ENCODE peak calls at places on chromosomes 6 and 20, in five cellular contexts. One of them, this sample, is unnamed.

GRCh38 chr20:363319-364078 is 16.6 kb downstream of the NRSN2 start:
- DNase-seq in GM12892: no peak
- DNase-seq in GM12891: no peak
- DNase-seq in lower leg skin: no peak
- DNase-seq in prostate gland: no peak
- DNase-seq in this sample: no peak

GRCh38 chr6:148109732-148110131 is 232.9 kb upstream of the SASH1 start:
- DNase-seq in GM12892: no peak
- DNase-seq in GM12891: no peak
- DNase-seq in lower leg skin: no peak
- DNase-seq in prostate gland: no peak
- DNase-seq in this sample: no peak

GRCh38 chr20:3350412-3350811 is 57.1 kb downstream of the DNAAF9 start:
- DNase-seq in GM12892: no peak
- DNase-seq in GM12891: no peak
- DNase-seq in lower leg skin: no peak
- DNase-seq in prostate gland: no peak
- DNase-seq in this sample: no peak

GRCh38 chr20:24811020-24811419 is 138.0 kb upstream of the CST7 start:
- DNase-seq in GM12892: no peak
- DNase-seq in GM12891: no peak
- DNase-seq in lower leg skin: no peak
- DNase-seq in prostate gland: no peak
- DNase-seq in this sample: no peak

GRCh38 chr6:139860193-139860592 is 485.7 kb upstream of the CITED2 start:
- DNase-seq in GM12892: no peak
- DNase-seq in GM12891: no peak
- DNase-seq in lower leg skin: no peak
- DNase-seq in prostate gland: no peak
- DNase-seq in this sample: no peak

GRCh38 chr6:116561377-116562018 is 7.9 kb downstream of the CALHM4 start:
- DNase-seq in GM12892: no peak
- DNase-seq in GM12891: no peak
- DNase-seq in lower leg skin: peak; percentile 94
- DNase-seq in prostate gland: peak; percentile 70
- DNase-seq in this sample: no peak

GRCh38 chr6:132952998-132953397 is 138.6 kb downstream of the RPS12 start:
- DNase-seq in GM12892: no peak
- DNase-seq in GM12891: no peak
- DNase-seq in lower leg skin: no peak
- DNase-seq in prostate gland: no peak
- DNase-seq in this sample: no peak

GRCh38 chr6:75296811-75297779 is 12.5 kb upstream of the TMEM30A start:
- DNase-seq in GM12892: no peak
- DNase-seq in GM12891: no peak
- DNase-seq in lower leg skin: no peak
- DNase-seq in prostate gland: no peak
- DNase-seq in this sample: no peak

GRCh38 chr20:7855545-7855944 is 84.7 kb downstream of the HAO1 start:
- DNase-seq in GM12892: no peak
- DNase-seq in GM12891: no peak
- DNase-seq in lower leg skin: no peak
- DNase-seq in prostate gland: no peak
- DNase-seq in this sample: no peak

GRCh38 chr20:51412991-51413471 is 129.5 kb downstream of the NFATC2 start:
- DNase-seq in GM12892: no peak
- DNase-seq in GM12891: no peak
- DNase-seq in lower leg skin: no peak
- DNase-seq in prostate gland: no peak
- DNase-seq in this sample: no peak

GRCh38 chr6:90406142-90406794 is 109.6 kb upstream of the BACH2 start:
- DNase-seq in GM12892: no peak
- DNase-seq in GM12891: no peak
- DNase-seq in lower leg skin: no peak
- DNase-seq in prostate gland: no peak
- DNase-seq in this sample: peak; percentile 14

GRCh38 chr20:37387519-37388269 is 41.8 kb downstream of the SRC start:
- DNase-seq in GM12892: no peak
- DNase-seq in GM12891: no peak
- DNase-seq in lower leg skin: no peak
- DNase-seq in prostate gland: no peak
- DNase-seq in this sample: no peak

GRCh38 chr6:139117734-139118133 is 17.1 kb upstream of the HECA start:
- DNase-seq in GM12892: no peak
- DNase-seq in GM12891: no peak
- DNase-seq in lower leg skin: no peak
- DNase-seq in prostate gland: no peak
- DNase-seq in this sample: no peak

GRCh38 chr6:3798211-3798909 is 46.8 kb upstream of the PXDC1 start:
- DNase-seq in GM12892: no peak
- DNase-seq in GM12891: no peak
- DNase-seq in lower leg skin: no peak
- DNase-seq in prostate gland: no peak
- DNase-seq in this sample: no peak

GRCh38 chr6:136784910-136785746 is 7.1 kb downstream of the MAP3K5 start:
- DNase-seq in GM12892: no peak
- DNase-seq in GM12891: no peak
- DNase-seq in lower leg skin: no peak
- DNase-seq in prostate gland: no peak
- DNase-seq in this sample: no peak

GRCh38 chr6:136085370-136086115 is 164.6 kb downstream of the MTFR2 start:
- DNase-seq in GM12892: no peak
- DNase-seq in GM12891: no peak
- DNase-seq in lower leg skin: no peak
- DNase-seq in prostate gland: no peak
- DNase-seq in this sample: no peak

GRCh38 chr6:364609-365540 is 26.7 kb upstream of the IRF4 start:
- DNase-seq in GM12892: no peak
- DNase-seq in GM12891: no peak
- DNase-seq in lower leg skin: no peak
- DNase-seq in prostate gland: no peak
- DNase-seq in this sample: no peak

GRCh38 chr6:145028144-145028818 is 707.0 kb downstream of the EPM2A start:
- DNase-seq in GM12892: no peak
- DNase-seq in GM12891: no peak
- DNase-seq in lower leg skin: no peak
- DNase-seq in prostate gland: peak; percentile 33
- DNase-seq in this sample: no peak

GRCh38 chr6:160069050-160069454 is 52.6 kb upstream of the SLC22A1 start:
- DNase-seq in GM12892: peak; percentile 36
- DNase-seq in GM12891: peak; percentile 57
- DNase-seq in lower leg skin: no peak
- DNase-seq in prostate gland: no peak
- DNase-seq in this sample: no peak

GRCh38 chr6:52233975-52234823 is 10.1 kb downstream of the IL17F start:
- DNase-seq in GM12892: no peak
- DNase-seq in GM12891: no peak
- DNase-seq in lower leg skin: no peak
- DNase-seq in prostate gland: peak; percentile 6
- DNase-seq in this sample: peak; percentile 66

GRCh38 chr6:20833881-20834515 is 299.7 kb downstream of the CDKAL1 start:
- DNase-seq in GM12892: no peak
- DNase-seq in GM12891: no peak
- DNase-seq in lower leg skin: no peak
- DNase-seq in prostate gland: no peak
- DNase-seq in this sample: no peak

GRCh38 chr20:56422824-56423189 is 10.7 kb downstream of the CASS4 start:
- DNase-seq in GM12892: no peak
- DNase-seq in GM12891: no peak
- DNase-seq in lower leg skin: peak; percentile 10
- DNase-seq in prostate gland: no peak
- DNase-seq in this sample: no peak

GRCh38 chr6:29723666-29724588 is 693 bp downstream of the HLA-F start:
- DNase-seq in GM12892: peak; percentile 76
- DNase-seq in GM12891: peak; percentile 61
- DNase-seq in lower leg skin: peak; percentile 92
- DNase-seq in prostate gland: peak; percentile 32
- DNase-seq in this sample: no peak

GRCh38 chr6:66396549-66396948 is 689.5 kb upstream of the EYS start:
- DNase-seq in GM12892: no peak
- DNase-seq in GM12891: no peak
- DNase-seq in lower leg skin: no peak
- DNase-seq in prostate gland: no peak
- DNase-seq in this sample: no peak

GRCh38 chr6:84515082-84515481 is 249.3 kb downstream of the TBX18 start:
- DNase-seq in GM12892: no peak
- DNase-seq in GM12891: no peak
- DNase-seq in lower leg skin: no peak
- DNase-seq in prostate gland: no peak
- DNase-seq in this sample: no peak

GRCh38 chr20:32485126-32485769 is 99.9 kb downstream of the NOL4L start:
- DNase-seq in GM12892: no peak
- DNase-seq in GM12891: peak; percentile 39
- DNase-seq in lower leg skin: peak; percentile 94
- DNase-seq in prostate gland: peak; percentile 64
- DNase-seq in this sample: peak; percentile 55

GRCh38 chr20:32482251-32483220 is 102.6 kb downstream of the NOL4L start:
- DNase-seq in GM12892: peak; percentile 46
- DNase-seq in GM12891: peak; percentile 41
- DNase-seq in lower leg skin: no peak
- DNase-seq in prostate gland: no peak
- DNase-seq in this sample: no peak

GRCh38 chr20:32484221-32485125 is 100.7 kb downstream of the NOL4L start:
- DNase-seq in GM12892: peak; percentile 32
- DNase-seq in GM12891: peak; percentile 28
- DNase-seq in lower leg skin: no peak
- DNase-seq in prostate gland: peak; percentile 36
- DNase-seq in this sample: no peak

GRCh38 chr20:32481311-32482103 is 103.6 kb downstream of the NOL4L start:
- DNase-seq in GM12892: no peak
- DNase-seq in GM12891: no peak
- DNase-seq in lower leg skin: no peak
- DNase-seq in prostate gland: no peak
- DNase-seq in this sample: no peak

GRCh38 chr20:32483351-32484220 is 101.5 kb downstream of the NOL4L start:
- DNase-seq in GM12892: peak; percentile 44
- DNase-seq in GM12891: peak; percentile 55
- DNase-seq in lower leg skin: peak; percentile 91
- DNase-seq in prostate gland: peak; percentile 78
- DNase-seq in this sample: peak; percentile 81
- TF ChIP-seq POLR2A in GM12892: no peak
- TF ChIP-seq POLR2A in GM12891: no peak
- TF ChIP-seq POLR2A in lower leg skin: no peak
- TF ChIP-seq POLR2A in prostate gland: peak; percentile 73
- TF ChIP-seq POLR2A in this sample: peak; percentile 51

GRCh38 chr6:127117979-127118504 is 429 bp upstream of the RSPO3 start:
- DNase-seq in GM12892: peak; percentile 2
- DNase-seq in GM12891: no peak
- DNase-seq in lower leg skin: peak; percentile 84
- DNase-seq in prostate gland: no peak
- DNase-seq in this sample: no peak
- TF ChIP-seq POLR2A in GM12892: no peak
- TF ChIP-seq POLR2A in GM12891: no peak
- TF ChIP-seq POLR2A in lower leg skin: no peak
- TF ChIP-seq POLR2A in prostate gland: no peak
- TF ChIP-seq POLR2A in this sample: no peak

GRCh38 chr6:105794870-105795269 is 291.3 kb upstream of the PRDM1 start:
- DNase-seq in GM12892: no peak
- DNase-seq in GM12891: no peak
- DNase-seq in lower leg skin: no peak
- DNase-seq in prostate gland: no peak
- DNase-seq in this sample: no peak
- TF ChIP-seq POLR2A in GM12892: no peak
- TF ChIP-seq POLR2A in GM12891: no peak
- TF ChIP-seq POLR2A in lower leg skin: no peak
- TF ChIP-seq POLR2A in prostate gland: no peak
- TF ChIP-seq POLR2A in this sample: no peak

GRCh38 chr20:16124491-16124890 is 448.8 kb downstream of the KIF16B start:
- DNase-seq in GM12892: no peak
- DNase-seq in GM12891: no peak
- DNase-seq in lower leg skin: no peak
- DNase-seq in prostate gland: no peak
- DNase-seq in this sample: no peak
- TF ChIP-seq POLR2A in GM12892: no peak
- TF ChIP-seq POLR2A in GM12891: no peak
- TF ChIP-seq POLR2A in lower leg skin: no peak
- TF ChIP-seq POLR2A in prostate gland: no peak
- TF ChIP-seq POLR2A in this sample: no peak

DNA sequence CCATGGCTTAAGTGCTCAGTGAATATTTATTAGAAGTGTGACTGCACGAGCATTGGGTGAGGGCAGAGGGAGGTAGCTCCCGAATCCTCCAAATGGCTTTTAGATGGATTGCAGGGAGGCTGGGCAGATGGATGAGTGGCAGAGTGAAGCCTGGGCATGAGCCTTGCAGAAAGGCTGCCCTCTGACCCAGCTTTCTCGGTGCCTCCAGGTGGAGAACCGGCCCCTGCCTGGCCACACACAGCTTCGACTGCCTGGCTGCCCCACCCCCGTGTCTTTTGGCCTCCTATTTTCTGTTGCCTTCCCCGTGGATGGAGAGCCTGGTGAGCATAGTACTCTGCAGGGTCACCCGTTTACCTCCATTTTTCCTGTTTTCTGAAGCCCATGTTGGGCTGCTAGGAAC is 3.4 kb downstream of the VARS2 start:
- DNase-seq in GM12892: no peak
- DNase-seq in GM12891: no peak
- DNase-seq in lower leg skin: no peak
- DNase-seq in prostate gland: no peak
- DNase-seq in this sample: no peak
- TF ChIP-seq POLR2A in GM12892: no peak
- TF ChIP-seq POLR2A in GM12891: no peak
- TF ChIP-seq POLR2A in lower leg skin: no peak
- TF ChIP-seq POLR2A in prostate gland: no peak
- TF ChIP-seq POLR2A in this sample: no peak

GRCh38 chr6:33288942-33289783 is at the start of the genes PFDN6 and WDR46:
- DNase-seq in GM12892: peak; percentile 95
- DNase-seq in GM12891: peak; percentile 90
- DNase-seq in lower leg skin: peak; percentile 94
- DNase-seq in prostate gland: peak; percentile 87
- DNase-seq in this sample: peak; percentile 85
- TF ChIP-seq POLR2A in GM12892: peak; percentile 73
- TF ChIP-seq POLR2A in GM12891: peak; percentile 59
- TF ChIP-seq POLR2A in lower leg skin: no peak
- TF ChIP-seq POLR2A in prostate gland: no peak
- TF ChIP-seq POLR2A in this sample: peak; percentile 34

DNA sequence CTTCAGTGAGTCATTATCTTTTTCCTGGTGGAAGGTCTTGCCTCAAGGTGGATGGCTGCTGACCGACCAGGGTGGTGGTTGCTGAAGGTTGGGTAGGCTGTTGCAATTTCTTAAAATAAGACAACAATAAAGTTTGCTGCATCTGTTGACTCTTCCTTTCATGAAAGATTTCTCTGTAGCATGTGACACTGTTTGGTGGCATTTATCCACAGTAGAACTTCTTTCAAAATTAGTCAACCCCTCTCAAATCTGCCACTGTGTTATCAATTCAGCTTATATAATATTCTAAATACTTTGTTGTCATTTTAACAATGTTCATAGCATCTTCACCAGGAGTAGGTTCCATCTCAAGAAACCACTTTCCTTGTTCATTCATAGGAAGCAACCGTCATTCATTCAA is 66.8 kb upstream of the ATXN1 start:
- DNase-seq in GM12892: no peak
- DNase-seq in GM12891: no peak
- DNase-seq in lower leg skin: no peak
- DNase-seq in prostate gland: no peak
- DNase-seq in this sample: no peak
- TF ChIP-seq POLR2A in GM12892: no peak
- TF ChIP-seq POLR2A in GM12891: no peak
- TF ChIP-seq POLR2A in lower leg skin: no peak
- TF ChIP-seq POLR2A in prostate gland: no peak
- TF ChIP-seq POLR2A in this sample: no peak

This sample was measured in H54.